ENCODE peak calls at places on chromosomes 2 and 18, in six cellular contexts. S is SK-N-SH, Q is GM12878, W is HCT116, X is K562, L is H1. U is an unnamed sample.

GRCh38 chr18:55307505-55307904 is 280.5 kb downstream of the TCF4 start:
- DNase-seq in S (no peak), Q (no peak), W (no peak), X (no peak), L (no peak), U (no peak)

GRCh38 chr18:70490008-70490933 is 201.4 kb downstream of the SOCS6 start:
- DNase-seq in S (peak), Q (no peak), W (peak), X (peak), L (no peak), U (peak)

GRCh38 chr2:85975581-85975980 is 86.8 kb upstream of the ST3GAL5 start:
- DNase-seq in S (no peak), Q (no peak), W (no peak), X (no peak), L (no peak), U (no peak)

GRCh38 chr2:44668336-44668735 is 273.2 kb upstream of the SIX3 start:
- DNase-seq in S (no peak), Q (no peak), W (peak), X (peak), L (no peak), U (no peak)

GRCh38 chr2:42164046-42164445 is 5.1 kb upstream of the EML4 start:
- DNase-seq in S (no peak), Q (no peak), W (no peak), X (no peak), L (no peak), U (no peak)

GRCh38 chr2:121359937-121360565 is 75.0 kb upstream of the TFCP2L1 start:
- DNase-seq in S (no peak), Q (no peak), W (no peak), X (no peak), L (no peak), U (no peak)

GRCh38 chr2:72999729-73000725 is 71.5 kb downstream of the SFXN5 start:
- DNase-seq in S (no peak), Q (no peak), W (no peak), X (peak), L (peak), U (no peak)

GRCh38 chr2:159516241-159516758 is 100.0 kb downstream of the BAZ2B start:
- DNase-seq in S (peak), Q (peak), W (peak), X (peak), L (no peak), U (peak)

GRCh38 chr2:201151127-201152074 is 31.5 kb upstream of the CASP10 start:
- DNase-seq in S (no peak), Q (no peak), W (peak), X (no peak), L (no peak), U (no peak)

GRCh38 chr2:201152517-201152916 is 30.4 kb upstream of the CASP10 start:
- DNase-seq in S (no peak), Q (no peak), W (no peak), X (no peak), L (no peak), U (no peak)

GRCh38 chr2:201148434-201148833 is 32.5 kb downstream of the CFLAR start:
- DNase-seq in S (no peak), Q (no peak), W (no peak), X (no peak), L (no peak), U (no peak)

GRCh38 chr2:201150454-201151020 is 32.4 kb upstream of the CASP10 start:
- DNase-seq in S (no peak), Q (no peak), W (no peak), X (peak), L (no peak), U (no peak)

DNA sequence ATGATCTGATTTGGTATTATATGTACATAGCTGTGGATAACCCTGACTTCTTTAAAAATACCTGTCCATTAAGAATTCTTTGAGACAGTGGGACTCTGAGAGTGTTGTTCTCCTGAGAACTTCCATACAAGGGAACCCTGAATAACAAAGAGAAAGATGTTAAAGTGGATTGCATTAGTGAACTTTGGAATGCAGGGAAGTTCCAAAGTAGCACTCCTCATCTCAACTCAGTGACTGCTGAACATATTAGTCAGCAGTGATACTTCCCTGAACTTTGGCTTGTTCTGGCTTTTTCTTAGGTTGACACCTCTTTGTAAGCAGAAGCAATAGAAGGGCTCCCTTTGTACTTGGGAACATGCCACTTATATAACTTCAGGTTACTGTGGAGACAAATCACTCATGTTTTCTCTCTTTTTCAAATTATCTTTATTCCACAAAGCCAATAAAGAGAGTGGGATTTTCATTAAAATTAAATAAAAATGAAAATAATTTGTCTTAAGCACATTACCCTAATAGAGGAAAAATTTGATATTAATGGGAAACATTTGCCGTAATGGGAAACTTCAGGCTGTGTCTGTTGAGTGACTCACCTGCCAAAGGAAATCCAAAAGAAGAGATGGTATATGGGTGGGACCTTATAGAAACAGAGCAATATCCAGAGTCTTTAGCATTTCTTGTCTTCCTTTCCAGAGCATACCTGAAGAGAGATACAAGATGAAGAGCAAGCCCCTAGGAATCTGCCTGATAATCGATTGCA is 33.3 kb downstream of the CFLAR start:
- DNase-seq in S (no peak), Q (no peak), W (peak), X (no peak), L (no peak), U (no peak)
- TF ChIP-seq JUND in S (peak), Q (no peak), W (peak), X (no peak), L (no peak), U (no peak)

GRCh38 chr2:39696838-39697237 is 31.1 kb downstream of the TMEM178A start:
- DNase-seq in S (peak), Q (no peak), W (no peak), X (peak), L (no peak), U (peak)
- TF ChIP-seq JUND in S (no peak), Q (no peak), W (no peak), X (no peak), L (no peak), U (no peak)

DNA sequence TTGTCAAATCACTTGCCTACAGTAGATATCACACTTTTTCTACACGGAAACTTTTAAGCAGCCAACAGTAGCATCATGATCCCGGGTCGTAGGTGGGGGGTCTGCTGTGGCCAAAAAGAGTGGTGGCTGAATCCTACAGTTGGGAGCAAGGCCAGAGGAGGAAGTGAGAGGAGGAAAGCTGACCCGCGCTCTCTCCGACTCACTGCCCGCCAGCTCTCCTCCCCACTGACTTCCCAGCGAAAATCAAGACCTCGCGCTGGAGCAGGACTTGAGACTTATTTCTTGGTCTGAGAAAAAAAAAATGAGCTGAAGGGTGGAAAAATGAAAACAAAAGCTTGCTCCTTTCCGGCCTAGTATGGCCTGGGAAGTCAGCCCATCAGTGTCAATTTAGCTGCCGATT is 9.6 kb downstream of the FBLN7 start:
- DNase-seq in S (no peak), Q (no peak), W (no peak), X (no peak), L (peak), U (no peak)
- TF ChIP-seq JUND in S (no peak), Q (no peak), W (no peak), X (no peak), L (no peak), U (no peak)

DNA sequence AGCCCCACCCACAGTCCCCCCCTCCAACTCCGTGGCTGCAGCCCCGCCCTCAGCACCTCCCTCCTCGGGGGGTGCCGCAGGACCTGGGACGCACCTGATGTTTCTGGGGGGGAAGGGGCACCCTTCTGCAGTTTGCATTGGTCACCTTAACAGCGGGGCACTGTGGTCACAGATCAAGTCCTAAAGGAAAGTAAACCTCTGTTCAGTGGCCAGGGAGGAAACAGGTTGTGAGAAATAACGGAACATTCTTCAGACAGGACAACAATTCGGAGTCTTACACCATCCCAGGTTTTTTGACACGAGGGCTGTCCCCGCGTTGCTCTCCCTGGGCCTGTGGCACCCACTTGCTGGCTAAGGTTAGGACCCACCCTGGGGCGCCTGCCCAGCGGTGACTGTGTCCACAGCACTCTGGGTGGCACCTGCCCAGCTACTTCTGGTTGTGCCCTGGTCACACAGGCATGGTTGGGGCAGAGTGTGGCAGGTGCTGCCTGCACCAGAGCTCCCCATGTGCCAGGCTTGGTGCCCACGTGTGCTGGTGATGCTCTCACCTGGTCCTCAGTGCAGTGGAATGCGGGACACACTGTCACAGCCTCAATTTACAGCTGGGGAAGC is 93.5 kb upstream of the OTOS start:
- DNase-seq in S (no peak), Q (no peak), W (no peak), X (no peak), L (no peak), U (no peak)
- TF ChIP-seq JUND in S (no peak), Q (no peak), W (no peak), X (no peak), L (no peak), U (no peak)

DNA sequence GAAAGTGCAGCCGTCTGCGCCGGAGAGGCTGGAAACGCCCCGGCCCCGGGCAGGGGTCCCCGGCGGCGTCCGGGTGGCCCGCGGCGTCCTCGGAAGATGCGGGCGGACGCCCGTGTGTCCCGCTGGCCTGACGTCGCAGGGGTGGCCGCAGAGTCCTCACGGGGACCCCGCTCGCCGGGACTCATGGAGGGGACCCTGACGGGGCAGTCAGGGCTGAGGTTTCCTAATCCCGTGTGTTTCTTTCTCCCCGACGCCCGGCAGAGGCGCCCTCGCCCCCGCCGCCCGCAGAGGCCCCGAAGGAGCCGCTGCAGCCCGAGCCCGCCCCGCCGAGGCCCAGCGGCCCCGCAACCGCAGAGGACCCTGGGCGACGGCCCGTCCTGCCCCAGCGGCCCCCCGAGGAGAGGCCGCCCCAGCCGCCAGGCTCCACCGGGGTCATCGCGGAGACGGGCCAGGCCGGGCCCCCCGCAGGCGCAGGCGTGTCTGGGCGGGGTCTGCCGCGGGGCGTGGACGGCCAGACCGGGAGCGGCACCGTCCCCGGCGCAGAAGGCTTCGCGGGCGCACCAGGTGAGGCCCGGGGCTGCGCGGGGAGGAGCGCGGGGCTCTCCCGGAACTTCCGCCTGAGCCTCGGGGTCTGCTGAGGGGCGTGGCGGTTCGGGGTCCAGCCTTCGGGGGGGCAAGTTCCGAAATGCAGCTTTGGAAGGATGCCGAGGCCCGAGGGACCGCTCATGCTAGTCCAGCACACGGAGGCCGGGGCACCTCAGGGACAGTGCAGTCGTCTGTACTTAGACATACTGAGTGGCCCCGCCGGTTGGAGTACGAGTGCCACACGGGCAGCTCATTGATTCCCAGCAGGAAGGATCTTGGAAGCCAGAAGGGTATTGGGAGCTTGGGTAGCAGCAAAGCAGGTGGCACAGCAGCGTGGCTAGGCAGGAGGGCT is 60.0 kb downstream of the EMILIN2 start:
- DNase-seq in S (peak), Q (no peak), W (no peak), X (peak), L (peak), U (no peak)
- TF ChIP-seq JUND in S (no peak), Q (no peak), W (no peak), X (no peak), L (no peak), U (no peak)

DNA sequence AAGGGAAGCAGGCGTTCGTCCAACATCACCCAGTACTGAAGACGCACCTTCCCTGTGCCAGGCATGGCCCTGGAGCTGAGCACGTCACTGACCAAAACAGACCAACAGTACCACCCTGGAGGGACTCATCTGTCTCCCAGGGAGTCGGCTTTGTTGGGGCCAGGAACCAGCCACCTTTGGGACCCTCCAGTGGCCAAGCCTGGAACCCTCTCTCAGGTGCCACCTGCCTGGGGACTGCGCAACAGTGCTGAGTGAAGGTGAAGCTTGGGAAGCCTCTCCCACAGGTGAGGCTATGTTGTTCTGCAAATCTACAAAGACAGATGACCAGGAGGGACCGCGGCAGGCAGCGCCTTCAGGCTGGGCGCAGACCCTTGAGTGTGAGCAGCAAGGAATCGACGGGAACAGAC is 91.4 kb upstream of the OTOS start:
- DNase-seq in S (no peak), Q (no peak), W (no peak), X (no peak), L (peak), U (no peak)
- TF ChIP-seq JUND in S (no peak), Q (no peak), W (no peak), X (no peak), L (no peak), U (no peak)